ENCODE peak calls at places on chromosomes 2 and 18, in six cellular contexts. One of them, this sample, is unnamed.

GRCh38 chr2:7672027-7672684 is 754.9 kb downstream of the RNF144A start:
- DNase-seq in activated gamma-delta T cell treated with Interleukin-2 at 50 U/mL for 16 hours: peak
- DNase-seq in Right ventricle myocardium superior: peak
- DNase-seq in NCI-H460: peak
- DNase-seq in nephron progenitor cell: peak
- DNase-seq in H54: peak
- DNase-seq in this sample: peak

GRCh38 chr2:95526360-95527341 is 42.1 kb upstream of the TRIM43B start:
- DNase-seq in activated gamma-delta T cell treated with Interleukin-2 at 50 U/mL for 16 hours: peak
- DNase-seq in NCI-H460: peak
- DNase-seq in Right ventricle myocardium superior: peak
- DNase-seq in H54: peak
- DNase-seq in nephron progenitor cell: no peak
- DNase-seq in this sample: peak

GRCh38 chr2:43758738-43759137 is 15.1 kb upstream of the DYNC2LI1 start:
- DNase-seq in nephron progenitor cell: peak
- DNase-seq in Right ventricle myocardium superior: peak
- DNase-seq in activated gamma-delta T cell treated with Interleukin-2 at 50 U/mL for 16 hours: no peak
- DNase-seq in NCI-H460: no peak
- DNase-seq in H54: peak
- DNase-seq in this sample: no peak

GRCh38 chr2:102392096-102392495 is 30.9 kb upstream of the IL18RAP start:
- DNase-seq in NCI-H460: no peak
- DNase-seq in H54: no peak
- DNase-seq in Right ventricle myocardium superior: no peak
- DNase-seq in activated gamma-delta T cell treated with Interleukin-2 at 50 U/mL for 16 hours: no peak
- DNase-seq in nephron progenitor cell: no peak
- DNase-seq in this sample: no peak

GRCh38 chr2:89833780-89834117 is 1142.3 kb downstream of the RPIA start:
- DNase-seq in Right ventricle myocardium superior: no peak
- DNase-seq in H54: no peak
- DNase-seq in nephron progenitor cell: no peak
- DNase-seq in activated gamma-delta T cell treated with Interleukin-2 at 50 U/mL for 16 hours: no peak
- DNase-seq in NCI-H460: no peak
- DNase-seq in this sample: no peak

GRCh38 chr18:44716697-44717163 is 36.0 kb downstream of the SETBP1 start:
- DNase-seq in H54: no peak
- DNase-seq in nephron progenitor cell: no peak
- DNase-seq in Right ventricle myocardium superior: no peak
- DNase-seq in activated gamma-delta T cell treated with Interleukin-2 at 50 U/mL for 16 hours: no peak
- DNase-seq in NCI-H460: no peak
- DNase-seq in this sample: no peak

GRCh38 chr18:1708006-1708405 is 803.3 kb downstream of the ADCYAP1 start:
- DNase-seq in H54: no peak
- DNase-seq in activated gamma-delta T cell treated with Interleukin-2 at 50 U/mL for 16 hours: no peak
- DNase-seq in nephron progenitor cell: no peak
- DNase-seq in NCI-H460: no peak
- DNase-seq in Right ventricle myocardium superior: no peak
- DNase-seq in this sample: no peak

GRCh38 chr2:39494784-39495251 is 57.7 kb upstream of the MAP4K3 start:
- DNase-seq in H54: peak
- DNase-seq in NCI-H460: no peak
- DNase-seq in Right ventricle myocardium superior: no peak
- DNase-seq in nephron progenitor cell: peak
- DNase-seq in activated gamma-delta T cell treated with Interleukin-2 at 50 U/mL for 16 hours: no peak
- DNase-seq in this sample: no peak

GRCh38 chr2:209334188-209335017 is 89.4 kb upstream of the MAP2 start:
- DNase-seq in Right ventricle myocardium superior: peak
- DNase-seq in NCI-H460: peak
- DNase-seq in H54: peak
- DNase-seq in nephron progenitor cell: peak
- DNase-seq in activated gamma-delta T cell treated with Interleukin-2 at 50 U/mL for 16 hours: no peak
- DNase-seq in this sample: no peak

GRCh38 chr2:72931280-72931910 is 14.1 kb downstream of the EMX1 start:
- DNase-seq in activated gamma-delta T cell treated with Interleukin-2 at 50 U/mL for 16 hours: no peak
- DNase-seq in NCI-H460: no peak
- DNase-seq in H54: peak
- DNase-seq in Right ventricle myocardium superior: no peak
- DNase-seq in nephron progenitor cell: no peak
- DNase-seq in this sample: peak

GRCh38 chr2:105786231-105787230 is 41.8 kb downstream of the NCK2 start:
- DNase-seq in NCI-H460: no peak
- DNase-seq in activated gamma-delta T cell treated with Interleukin-2 at 50 U/mL for 16 hours: no peak
- DNase-seq in Right ventricle myocardium superior: no peak
- DNase-seq in H54: no peak
- DNase-seq in nephron progenitor cell: no peak
- DNase-seq in this sample: no peak

GRCh38 chr2:106342801-106343200 is 125.4 kb downstream of the RGPD3 start:
- DNase-seq in H54: no peak
- DNase-seq in Right ventricle myocardium superior: no peak
- DNase-seq in NCI-H460: no peak
- DNase-seq in nephron progenitor cell: no peak
- DNase-seq in activated gamma-delta T cell treated with Interleukin-2 at 50 U/mL for 16 hours: no peak
- DNase-seq in this sample: no peak

GRCh38 chr2:150255528-150255927 is 231.9 kb downstream of the RND3 start:
- DNase-seq in activated gamma-delta T cell treated with Interleukin-2 at 50 U/mL for 16 hours: no peak
- DNase-seq in NCI-H460: no peak
- DNase-seq in Right ventricle myocardium superior: no peak
- DNase-seq in nephron progenitor cell: no peak
- DNase-seq in H54: no peak
- DNase-seq in this sample: no peak

GRCh38 chr18:24055878-24056277 is 41.3 kb downstream of the TTC39C start:
- DNase-seq in nephron progenitor cell: no peak
- DNase-seq in H54: no peak
- DNase-seq in NCI-H460: no peak
- DNase-seq in activated gamma-delta T cell treated with Interleukin-2 at 50 U/mL for 16 hours: no peak
- DNase-seq in Right ventricle myocardium superior: no peak
- DNase-seq in this sample: no peak

GRCh38 chr18:63763831-63764600 is 11.2 kb upstream of the SERPINB7 start:
- DNase-seq in Right ventricle myocardium superior: no peak
- DNase-seq in NCI-H460: no peak
- DNase-seq in activated gamma-delta T cell treated with Interleukin-2 at 50 U/mL for 16 hours: no peak
- DNase-seq in nephron progenitor cell: no peak
- DNase-seq in H54: no peak
- DNase-seq in this sample: no peak

GRCh38 chr2:167127135-167127534 is 238.9 kb downstream of the XIRP2 start:
- DNase-seq in nephron progenitor cell: no peak
- DNase-seq in H54: peak
- DNase-seq in NCI-H460: peak
- DNase-seq in Right ventricle myocardium superior: no peak
- DNase-seq in activated gamma-delta T cell treated with Interleukin-2 at 50 U/mL for 16 hours: no peak
- DNase-seq in this sample: no peak

GRCh38 chr2:112821682-112822081 is 14.9 kb downstream of the IL1B start:
- DNase-seq in H54: no peak
- DNase-seq in activated gamma-delta T cell treated with Interleukin-2 at 50 U/mL for 16 hours: no peak
- DNase-seq in nephron progenitor cell: no peak
- DNase-seq in Right ventricle myocardium superior: no peak
- DNase-seq in NCI-H460: no peak
- DNase-seq in this sample: no peak

GRCh38 chr2:182594286-182594685 is 121.8 kb upstream of the DNAJC10 start:
- DNase-seq in H54: no peak
- DNase-seq in nephron progenitor cell: no peak
- DNase-seq in Right ventricle myocardium superior: no peak
- DNase-seq in NCI-H460: no peak
- DNase-seq in activated gamma-delta T cell treated with Interleukin-2 at 50 U/mL for 16 hours: no peak
- DNase-seq in this sample: no peak

GRCh38 chr2:48105848-48106247 is 199.6 kb upstream of the FBXO11 start:
- DNase-seq in Right ventricle myocardium superior: no peak
- DNase-seq in NCI-H460: no peak
- DNase-seq in H54: no peak
- DNase-seq in activated gamma-delta T cell treated with Interleukin-2 at 50 U/mL for 16 hours: no peak
- DNase-seq in nephron progenitor cell: no peak
- DNase-seq in this sample: no peak

GRCh38 chr2:28030600-28030999 is 140.1 kb downstream of the BABAM2 start:
- DNase-seq in activated gamma-delta T cell treated with Interleukin-2 at 50 U/mL for 16 hours: no peak
- DNase-seq in nephron progenitor cell: no peak
- DNase-seq in NCI-H460: no peak
- DNase-seq in H54: no peak
- DNase-seq in Right ventricle myocardium superior: no peak
- DNase-seq in this sample: no peak

GRCh38 chr2:71528749-71529148 is 75.4 kb downstream of the DYSF start:
- DNase-seq in activated gamma-delta T cell treated with Interleukin-2 at 50 U/mL for 16 hours: no peak
- DNase-seq in NCI-H460: no peak
- DNase-seq in Right ventricle myocardium superior: no peak
- DNase-seq in nephron progenitor cell: no peak
- DNase-seq in H54: no peak
- DNase-seq in this sample: no peak

GRCh38 chr18:50649821-50650220 is 89.9 kb downstream of the MAPK4 start:
- DNase-seq in H54: no peak
- DNase-seq in nephron progenitor cell: no peak
- DNase-seq in NCI-H460: no peak
- DNase-seq in activated gamma-delta T cell treated with Interleukin-2 at 50 U/mL for 16 hours: no peak
- DNase-seq in Right ventricle myocardium superior: peak
- DNase-seq in this sample: no peak

GRCh38 chr2:218284106-218284811 is 8.0 kb downstream of the TMBIM1 start:
- DNase-seq in NCI-H460: no peak
- DNase-seq in activated gamma-delta T cell treated with Interleukin-2 at 50 U/mL for 16 hours: peak
- DNase-seq in H54: peak
- DNase-seq in Right ventricle myocardium superior: peak
- DNase-seq in nephron progenitor cell: no peak
- DNase-seq in this sample: peak

GRCh38 chr18:38690626-38691025 is 1125.0 kb upstream of the CELF4 start:
- DNase-seq in Right ventricle myocardium superior: no peak
- DNase-seq in H54: no peak
- DNase-seq in nephron progenitor cell: no peak
- DNase-seq in activated gamma-delta T cell treated with Interleukin-2 at 50 U/mL for 16 hours: no peak
- DNase-seq in NCI-H460: no peak
- DNase-seq in this sample: no peak

This sample was measured in activated CD8-positive, alpha-beta memory T cell treated with anti-CD3 and anti-CD28 coated beads, Interleukin-2, amount 50 U/mL, for 4 hours.